ENCODE peak calls at places on chromosomes 16 and 17, in eight cellular contexts. J, F, T, I, U, M, Q and K are unnamed samples.

GRCh38 chr17:1481736-1482135 is 10.8 kb downstream of the MYO1C start:
- DNase-seq in I (no peak), T (no peak), U (no peak), F (no peak), Q (no peak), J (no peak), M (no peak), K (no peak)

GRCh38 chr17:58969156-58969555 is 137.5 kb downstream of the TRIM37 start:
- DNase-seq in I (no peak), T (no peak), F (no peak), M (no peak), J (no peak), Q (no peak), U (no peak), K (no peak)

GRCh38 chr16:88345031-88345942 is 37.5 kb upstream of the ZNF469 start:
- DNase-seq in F (no peak), M (no peak), Q (no peak), J (no peak), T (no peak), I (no peak), U (no peak), K (no peak)

GRCh38 chr17:43917348-43918025 is 10.2 kb upstream of the MPP2 start:
- DNase-seq in I (no peak), U (peak; percentile 36), F (peak; percentile 76), J (no peak), T (peak; percentile 45), M (peak; percentile 50), Q (peak; percentile 92), K (peak; percentile 11)

GRCh38 chr17:76267051-76267576 is 2.0 kb downstream of the UBALD2 start:
- DNase-seq in J (no peak), T (no peak), U (no peak), F (no peak), I (no peak), Q (no peak), M (no peak), K (no peak)

GRCh38 chr16:81189100-81189664 is 49.3 kb upstream of the BCO1 start:
- DNase-seq in J (no peak), F (peak; percentile 85), M (peak; percentile 32), U (peak; percentile 85), T (peak; percentile 65), Q (no peak), I (no peak), K (no peak)

GRCh38 chr17:36066365-36066945 is 2.4 kb downstream of the CCL18 start:
- DNase-seq in T (no peak), Q (no peak), F (no peak), I (no peak), J (no peak), M (no peak), U (no peak), K (no peak)

GRCh38 chr16:80024443-80024842 is 423.9 kb upstream of the MAF start:
- DNase-seq in U (no peak), J (no peak), M (no peak), F (no peak), T (no peak), I (no peak), Q (no peak), K (no peak)

GRCh38 chr17:15123593-15124590 is 141.2 kb downstream of the PMP22 start:
- DNase-seq in U (no peak), I (no peak), Q (peak; percentile 44), J (no peak), F (no peak), T (no peak), M (no peak), K (peak; percentile 7)

GRCh38 chr16:55398683-55399230 is 74.8 kb downstream of the IRX6 start:
- DNase-seq in I (no peak), U (no peak), Q (peak; percentile 54), T (no peak), M (no peak), F (no peak), J (no peak), K (no peak)

GRCh38 chr17:82237083-82237745 is 8.4 kb downstream of the SLC16A3 start:
- DNase-seq in Q (peak; percentile 79), F (peak; percentile 70), T (no peak), I (no peak), U (no peak), J (no peak), M (no peak), K (no peak)

GRCh38 chr17:58970966-58971575 is 135.6 kb downstream of the TRIM37 start:
- DNase-seq in F (no peak), M (no peak), T (no peak), I (no peak), U (no peak), J (no peak), Q (no peak), K (peak; percentile 31)

GRCh38 chr16:73023752-73024570 is 24.0 kb downstream of the ZFHX3 start:
- DNase-seq in U (no peak), I (no peak), T (no peak), Q (peak; percentile 30), F (peak; percentile 28), J (no peak), M (no peak), K (no peak)

GRCh38 chr16:21276090-21276489 is 2.0 kb downstream of the CRYM start:
- DNase-seq in T (no peak), I (no peak), F (no peak), Q (no peak), J (no peak), M (no peak), U (no peak), K (no peak)

GRCh38 chr17:77723071-77723908 is 235.2 kb upstream of the TNRC6C start:
- DNase-seq in I (no peak), M (peak; percentile 40), F (no peak), U (no peak), J (no peak), Q (peak; percentile 41), T (no peak), K (no peak)

GRCh38 chr17:142102-142661 is 4.8 kb downstream of the SCGB1C2 start:
- DNase-seq in Q (no peak), T (no peak), J (no peak), F (peak; percentile 59), U (peak; percentile 3), I (peak; percentile 15), M (peak; percentile 5), K (peak; percentile 11)

GRCh38 chr17:65892912-65893377 is 299.0 kb downstream of the CEP112 start:
- DNase-seq in Q (no peak), M (no peak), J (no peak), T (no peak), I (no peak), U (no peak), F (no peak), K (no peak)

GRCh38 chr16:70741779-70742125 is 55.9 kb upstream of the MTSS2 start:
- DNase-seq in Q (no peak), M (no peak), U (no peak), J (no peak), T (no peak), I (no peak), F (no peak), K (no peak)

GRCh38 chr16:54080524-54081008 is 206.0 kb downstream of the IRX3 start:
- DNase-seq in Q (no peak), M (no peak), U (no peak), I (peak; percentile 94), J (peak; percentile 99), T (no peak), F (no peak), K (peak; percentile 97)

GRCh38 chr16:52709286-52709685 is 162.3 kb upstream of the TOX3 start:
- DNase-seq in T (no peak), M (no peak), U (no peak), F (no peak), Q (peak; percentile 49), J (no peak), I (no peak), K (no peak)

GRCh38 chr16:86647561-86647960 is 69.2 kb downstream of the FOXL1 start:
- DNase-seq in U (no peak), F (no peak), Q (no peak), T (no peak), J (no peak), I (no peak), M (no peak), K (no peak)
- H3K27me3 ChIP-seq in U (peaks cover 3% of the 10 kb centered on the region), F (no peaks in the 10 kb centered on the region), Q (no peaks in the 10 kb centered on the region), T (no peaks in the 10 kb centered on the region), J (peaks cover 94% of the 10 kb centered on the region), I (no peaks in the 10 kb centered on the region), M (no peaks in the 10 kb centered on the region), K (no peaks in the 10 kb centered on the region)

GRCh38 chr17:28720247-28720996 is 637 bp downstream of the RPL23A start:
- DNase-seq in T (no peak), M (no peak), U (no peak), Q (no peak), I (no peak), J (no peak), F (no peak), K (no peak)
- TF ChIP-seq CTCF in T (peak; percentile 12), M (peak; percentile 24), U (no peak), Q (peak; percentile 59), I (no peak), J (no peak), F (no peak), K (peak; percentile 28)

DNA sequence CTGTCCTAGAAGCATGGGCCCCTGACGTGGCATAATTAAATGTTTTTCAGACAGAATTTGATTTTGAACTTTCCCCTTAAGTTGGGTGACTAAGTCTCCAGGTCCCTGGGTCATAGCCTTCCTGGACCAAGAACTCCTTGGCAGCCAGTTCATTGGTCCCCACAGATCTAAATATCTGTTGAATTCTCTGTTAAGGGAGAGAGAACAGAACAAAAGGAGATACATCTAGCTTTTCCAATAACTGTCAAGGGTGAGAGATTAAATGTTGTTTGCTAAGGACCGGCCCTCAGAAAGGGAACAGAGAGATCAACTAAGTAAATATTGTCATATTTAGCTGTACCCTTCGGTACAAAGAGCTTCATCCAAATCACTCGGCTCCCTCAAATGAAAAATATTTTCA is 78.2 kb upstream of the NOL11 start:
- DNase-seq in Q (no peak), F (no peak), J (no peak), M (no peak), T (no peak), U (no peak), I (no peak), K (no peak)
- H3K27ac ChIP-seq in Q (no peak overlapping the region), F (no peak overlapping the region), J (no peak overlapping the region), M (peak overlapping the region; percentile 1), T (no peak overlapping the region), U (peak overlapping the region; percentile 43), I (no peak overlapping the region), K (no peak overlapping the region)

DNA sequence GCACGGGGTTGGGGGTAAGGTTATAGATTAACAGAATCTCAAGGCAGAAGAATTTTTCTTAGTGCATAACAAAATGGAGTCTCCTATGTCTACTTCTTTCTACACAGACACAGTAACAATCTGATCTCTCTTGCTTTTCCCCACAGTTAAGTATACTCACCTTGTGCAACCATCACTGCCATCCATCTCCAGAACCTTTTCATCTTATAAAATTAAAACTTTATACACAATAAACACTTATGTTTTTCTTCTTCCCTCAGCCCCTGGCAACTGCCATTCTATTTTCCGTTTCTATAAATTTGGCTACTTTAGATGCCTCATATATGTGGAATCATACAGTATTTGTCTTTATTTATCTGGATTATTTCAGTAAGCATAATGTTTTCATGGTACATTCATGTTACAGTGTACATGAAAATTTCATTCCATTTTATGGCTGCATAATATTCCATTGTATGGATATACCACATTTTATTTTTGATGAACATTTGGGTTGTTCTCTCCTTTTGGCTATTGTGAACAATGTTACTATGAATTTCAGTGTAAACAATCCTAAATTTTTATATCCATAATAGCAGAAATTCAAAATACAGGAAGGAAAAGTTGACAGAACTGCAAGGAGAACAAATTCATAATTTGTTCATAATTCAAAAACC is 25.7 kb upstream of the FA2H start:
- DNase-seq in Q (no peak), J (no peak), I (no peak), T (no peak), M (no peak), F (no peak), U (no peak), K (no peak)
- H3K27me3 ChIP-seq in Q (no peaks in the 10 kb centered on the region), J (peaks cover under 1% of the 10 kb centered on the region), I (no peaks in the 10 kb centered on the region), T (no peaks in the 10 kb centered on the region), M (peaks cover 2% of the 10 kb centered on the region), F (no peaks in the 10 kb centered on the region), U (no peaks in the 10 kb centered on the region), K (peaks cover 3% of the 10 kb centered on the region)